ENCODE peak calls at places on chromosomes 7 and 10, in nine cellular contexts. L is cardiac fibroblast, X is left ventricle myocardium inferior, Q is colonic mucosa, T is cardiac muscle cell, Z is fibroblast of villous mesenchyme, J is astrocyte of the spinal cord, I is neural progenitor cell, Y is ovary. A is an unnamed sample.

GRCh38 chr10:2921956-2922680 is 145.2 kb upstream of the PFKP start:
- DNase-seq in L (no peak), X (no peak), Q (no peak), T (no peak), Z (no peak), J (peak), I (no peak), Y (no peak), A (no peak)

GRCh38 chr7:141158562-141158961 is 84.7 kb downstream of the TMEM178B start:
- DNase-seq in L (peak), X (no peak), Q (no peak), T (peak), Z (peak), J (peak), I (no peak), Y (no peak), A (peak)

GRCh38 chr10:65341323-65341922 is 1584.4 kb upstream of the LRRTM3 start:
- DNase-seq in L (peak), X (no peak), Q (no peak), T (peak), Z (peak), J (peak), I (no peak), Y (no peak), A (no peak)

GRCh38 chr10:117320050-117320665 is 55.1 kb downstream of the PDZD8 start:
- DNase-seq in L (peak), X (no peak), Q (no peak), T (peak), Z (peak), J (peak), I (peak), Y (no peak), A (peak)

GRCh38 chr10:36358736-36359135 is 716.6 kb upstream of the FZD8 start:
- DNase-seq in L (no peak), X (no peak), Q (no peak), T (no peak), Z (no peak), J (no peak), I (no peak), Y (no peak), A (no peak)

GRCh38 chr10:69328346-69328687 is 50.0 kb downstream of the HK1 start:
- DNase-seq in L (no peak), X (no peak), Q (no peak), T (no peak), Z (no peak), J (no peak), I (no peak), Y (no peak), A (peak)

GRCh38 chr7:142407939-142408573 is 150.2 kb upstream of the PRSS58 start:
- DNase-seq in L (peak), X (no peak), Q (no peak), T (peak), Z (peak), J (no peak), I (no peak), Y (no peak), A (no peak)

GRCh38 chr10:79116801-79117723 is 48.3 kb downstream of the ZMIZ1 start:
- DNase-seq in L (peak), X (peak), Q (peak), T (peak), Z (peak), J (no peak), I (no peak), Y (no peak), A (peak)

GRCh38 chr10:100482834-100483185 is 20.0 kb downstream of the WNT8B start:
- DNase-seq in L (no peak), X (no peak), Q (no peak), T (no peak), Z (no peak), J (no peak), I (no peak), Y (no peak), A (no peak)

GRCh38 chr10:33820531-33820930 is 486.1 kb upstream of the NRP1 start:
- DNase-seq in L (no peak), X (no peak), Q (no peak), T (no peak), Z (no peak), J (no peak), I (peak), Y (no peak), A (no peak)

GRCh38 chr10:96587255-96588059 is 645 bp upstream of the TM9SF3 start:
- DNase-seq in L (peak), X (no peak), Q (peak), T (peak), Z (peak), J (peak), I (no peak), Y (no peak), A (no peak)

GRCh38 chr7:157566631-157567006 is 229.8 kb downstream of the DNAJB6 start:
- DNase-seq in L (no peak), X (no peak), Q (no peak), T (no peak), Z (no peak), J (no peak), I (no peak), Y (no peak), A (no peak)

GRCh38 chr10:15744217-15744865 is 24.6 kb upstream of the ITGA8 start:
- DNase-seq in L (peak), X (no peak), Q (peak), T (peak), Z (peak), J (peak), I (peak), Y (no peak), A (peak)

GRCh38 chr7:112492165-112492564 is 11.4 kb downstream of the LSMEM1 start:
- DNase-seq in L (no peak), X (no peak), Q (no peak), T (no peak), Z (no peak), J (no peak), I (no peak), Y (no peak), A (no peak)

GRCh38 chr10:125094111-125094705 is 66.2 kb downstream of the CTBP2 start:
- DNase-seq in L (no peak), X (no peak), Q (no peak), T (no peak), Z (no peak), J (no peak), I (peak), Y (peak), A (no peak)

GRCh38 chr7:134636008-134636449 is 10.6 kb upstream of the BPGM start:
- DNase-seq in L (peak), X (no peak), Q (no peak), T (peak), Z (peak), J (no peak), I (no peak), Y (no peak), A (peak)

GRCh38 chr10:78819361-78820006 is 249.3 kb upstream of the ZMIZ1 start:
- DNase-seq in L (no peak), X (no peak), Q (no peak), T (no peak), Z (no peak), J (no peak), I (no peak), Y (no peak), A (no peak)

GRCh38 chr10:35204650-35205319 is 78.1 kb downstream of the CREM start:
- DNase-seq in L (no peak), X (no peak), Q (no peak), T (no peak), Z (no peak), J (no peak), I (no peak), Y (no peak), A (no peak)

GRCh38 chr7:98772242-98772603 is 97.6 kb downstream of the TMEM130 start:
- DNase-seq in L (no peak), X (no peak), Q (no peak), T (no peak), Z (no peak), J (no peak), I (no peak), Y (no peak), A (peak)

GRCh38 chr7:10934292-10934691 is 39.4 kb upstream of the PHF14 start:
- DNase-seq in L (peak), X (no peak), Q (no peak), T (peak), Z (peak), J (no peak), I (no peak), Y (no peak), A (no peak)

GRCh38 chr10:67794909-67795460 is 43.0 kb downstream of the DNAJC12 start:
- DNase-seq in L (no peak), X (no peak), Q (no peak), T (no peak), Z (peak), J (no peak), I (peak), Y (no peak), A (no peak)

GRCh38 chr10:122475581-122475980 is 14.2 kb downstream of the HTRA1 start:
- DNase-seq in L (peak), X (no peak), Q (no peak), T (no peak), Z (no peak), J (peak), I (peak), Y (no peak), A (no peak)

GRCh38 chr10:5557799-5558771 is 33.3 kb downstream of the CALML3 start:
- DNase-seq in L (no peak), X (no peak), Q (no peak), T (no peak), Z (no peak), J (no peak), I (peak), Y (peak), A (no peak)

GRCh38 chr7:47303695-47304453 is 278.0 kb downstream of the TNS3 start:
- DNase-seq in L (no peak), X (no peak), Q (peak), T (no peak), Z (no peak), J (no peak), I (no peak), Y (no peak), A (no peak)

GRCh38 chr7:3244241-3244814 is 56.7 kb upstream of the SDK1 start:
- DNase-seq in L (peak), X (no peak), Q (no peak), T (peak), Z (peak), J (peak), I (no peak), Y (no peak), A (no peak)

GRCh38 chr7:133196872-133197612 is 55.8 kb upstream of the EXOC4 start:
- DNase-seq in L (no peak), X (no peak), Q (no peak), T (no peak), Z (no peak), J (no peak), I (peak), Y (no peak), A (no peak)

GRCh38 chr7:105718511-105718925 is 137.2 kb upstream of the EFCAB10 start:
- DNase-seq in L (no peak), X (peak), Q (no peak), T (no peak), Z (no peak), J (no peak), I (no peak), Y (no peak), A (no peak)

DNA sequence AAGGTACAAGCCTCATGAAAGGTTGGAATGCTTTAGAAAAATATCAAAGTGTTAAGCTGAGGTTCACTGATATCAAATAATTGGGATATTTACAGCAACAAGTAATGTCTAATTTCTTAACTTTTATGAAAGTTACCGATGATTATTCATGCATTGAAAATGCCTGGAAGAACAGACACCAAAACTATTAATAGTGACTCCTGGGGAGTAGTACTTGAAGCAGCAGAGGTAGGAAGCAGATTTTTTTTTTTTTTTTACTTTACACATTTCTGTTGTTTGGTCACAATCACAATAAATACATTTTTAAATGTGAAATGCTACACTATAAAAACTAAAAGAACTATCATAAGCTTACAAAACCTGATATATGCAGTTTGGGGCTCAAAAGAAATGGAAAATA is 70.5 kb upstream of the FGL2 start:
- DNase-seq in L (no peak), X (no peak), Q (no peak), T (no peak), Z (no peak), J (no peak), I (no peak), Y (no peak), A (no peak)
- H3K4me3 ChIP-seq in L (no peak), X (no peak), Q (no peak), T (no peak), Z (no peak), J (no peak), I (no peak), Y (no peak), A (no peak)

GRCh38 chr7:13829914-13830603 is 159.4 kb downstream of the ETV1 start:
- DNase-seq in L (peak), X (no peak), Q (no peak), T (peak), Z (peak), J (peak), I (no peak), Y (no peak), A (no peak)

GRCh38 chr7:13830604-13830915 is 158.9 kb downstream of the ETV1 start:
- DNase-seq in L (peak), X (no peak), Q (no peak), T (peak), Z (peak), J (no peak), I (no peak), Y (no peak), A (no peak)

GRCh38 chr7:13827716-13828115 is 161.8 kb downstream of the ETV1 start:
- DNase-seq in L (no peak), X (no peak), Q (no peak), T (peak), Z (no peak), J (no peak), I (no peak), Y (no peak), A (no peak)

GRCh38 chr7:13826752-13827151 is 162.7 kb downstream of the ETV1 start:
- DNase-seq in L (no peak), X (no peak), Q (no peak), T (no peak), Z (no peak), J (no peak), I (no peak), Y (no peak), A (no peak)

GRCh38 chr7:13829231-13829630 is 160.2 kb downstream of the ETV1 start:
- DNase-seq in L (no peak), X (no peak), Q (no peak), T (no peak), Z (no peak), J (no peak), I (no peak), Y (no peak), A (no peak)
- TF ChIP-seq CTCF in L (no peak), X (no peak), Q (no peak), T (no peak), Z (no peak), J (no peak), I (no peak), Y (no peak), A (no peak)

GRCh38 chr7:87147500-87147899 is 4.8 kb upstream of the DMTF1 start:
- DNase-seq in L (no peak), X (no peak), Q (no peak), T (no peak), Z (no peak), J (no peak), I (no peak), Y (no peak), A (no peak)
- H3K4me3 ChIP-seq in L (no peak), X (no peak), Q (no peak), T (no peak), Z (no peak), J (no peak), I (no peak), Y (no peak), A (no peak)

DNA sequence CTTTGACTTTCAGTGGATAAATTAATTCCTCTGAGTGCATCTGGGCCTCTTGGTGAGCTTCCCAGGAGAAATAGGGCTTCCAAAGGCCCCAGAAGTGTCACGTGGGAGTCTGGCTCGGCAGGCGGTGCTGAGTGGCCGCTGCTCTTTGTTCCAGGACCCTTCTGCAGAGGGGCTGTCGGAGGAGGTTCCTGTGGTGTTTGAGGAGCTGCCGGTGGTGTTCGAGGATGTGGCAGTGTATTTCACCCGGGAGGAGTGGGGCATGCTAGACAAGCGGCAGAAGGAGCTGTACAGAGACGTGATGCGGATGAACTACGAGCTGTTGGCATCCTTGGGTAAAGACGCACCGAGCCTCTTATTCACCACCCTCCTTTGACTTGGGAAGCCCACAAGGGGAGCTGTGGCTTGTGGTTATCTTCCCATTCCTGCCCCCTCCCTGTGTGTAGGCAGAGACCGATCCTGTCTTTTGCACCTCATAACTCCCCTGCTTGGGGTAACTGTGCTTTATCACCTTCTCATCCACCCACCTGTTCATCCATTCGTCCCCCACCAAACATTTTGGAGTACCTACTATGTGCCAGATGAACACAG is 11.9 kb downstream of the ZNF862 start:
- DNase-seq in L (no peak), X (no peak), Q (no peak), T (no peak), Z (no peak), J (no peak), I (no peak), Y (no peak), A (no peak)
- TF ChIP-seq CTCF in L (no peak), X (no peak), Q (no peak), T (no peak), Z (no peak), J (peak), I (no peak), Y (no peak), A (no peak)

GRCh38 chr10:87870154-87870553 is 6.7 kb downstream of the PTEN start:
- DNase-seq in L (no peak), X (no peak), Q (no peak), T (no peak), Z (no peak), J (no peak), I (no peak), Y (no peak), A (no peak)
- H3K4me3 ChIP-seq in L (no peak), X (peak), Q (no peak), T (no peak), Z (peak), J (no peak), I (no peak), Y (peak), A (peak)